ENCODE peak calls at places on chromosomes 1 and 21, in four cellular contexts. K is GM23338, X is tibial nerve, E is adrenal gland. O is an unnamed sample. For H3K27me3, the result is how much of the 10 kb centered on the place peaks cover.

GRCh38 chr1:29349871-29350491 is 113.7 kb downstream of the PTPRU start:
- DNase-seq in X (no peak), K (no peak), E (no peak), O (no peak)

GRCh38 chr21:38945536-38946245 is 140.0 kb downstream of the ETS2 start:
- DNase-seq in K (peak), X (no peak), E (no peak), O (no peak)

GRCh38 chr1:154808909-154809262 is 61.2 kb downstream of the KCNN3 start:
- DNase-seq in X (no peak), E (peak), K (no peak), O (no peak)

GRCh38 chr21:37555672-37556261 is 189.2 kb downstream of the DYRK1A start:
- DNase-seq in K (no peak), E (peak), X (no peak), O (no peak)

GRCh38 chr21:37032877-37033471 is 26.5 kb downstream of the RIPPLY3 start:
- DNase-seq in K (no peak), X (no peak), E (peak), O (no peak)

GRCh38 chr1:207807395-207808321 is 55.8 kb downstream of the CD46 start:
- DNase-seq in X (no peak), E (no peak), K (no peak), O (peak)

GRCh38 chr1:154912755-154913154 is 23.8 kb downstream of the PMVK start:
- DNase-seq in X (no peak), K (no peak), E (no peak), O (no peak)

GRCh38 chr1:113980120-113980519 is 846 bp downstream of the OLFML3 start:
- DNase-seq in E (no peak), K (no peak), X (peak), O (no peak)

GRCh38 chr1:54229281-54229891 is 29.4 kb downstream of the MRPL37 start:
- DNase-seq in K (no peak), E (peak), X (no peak), O (no peak)

GRCh38 chr1:186894415-186894814 is 65.7 kb downstream of the PLA2G4A start:
- DNase-seq in X (no peak), K (no peak), E (no peak), O (no peak)

GRCh38 chr1:185720633-185721272 is 13.4 kb upstream of the HMCN1 start:
- DNase-seq in K (peak), E (no peak), X (no peak), O (no peak)

GRCh38 chr21:37380349-37381323 is 14.1 kb downstream of the DYRK1A start:
- DNase-seq in K (peak), X (no peak), E (peak), O (no peak)

GRCh38 chr1:223609961-223610360 is 55.5 kb downstream of the CAPN8 start:
- DNase-seq in E (no peak), X (no peak), K (no peak), O (no peak)

GRCh38 chr1:189033171-189033570 is 1444.5 kb downstream of the BRINP3 start:
- DNase-seq in X (no peak), K (no peak), E (no peak), O (no peak)

GRCh38 chr21:14213164-14213563 is 2.4 kb upstream of the LIPI start:
- DNase-seq in E (no peak), X (no peak), K (no peak), O (no peak)

GRCh38 chr21:19683492-19683891 is 1279.9 kb upstream of the TMPRSS15 start:
- DNase-seq in K (no peak), X (no peak), E (no peak), O (no peak)

GRCh38 chr21:33047231-33047630 is 21.5 kb downstream of the OLIG2 start:
- DNase-seq in K (no peak), E (peak), X (no peak), O (no peak)

GRCh38 chr1:166185526-166185925 is 18.7 kb upstream of the FAM78B start:
- DNase-seq in K (no peak), X (no peak), E (no peak), O (no peak)

GRCh38 chr1:246142320-246142893 is 364.7 kb downstream of the SMYD3 start:
- DNase-seq in K (no peak), E (no peak), X (no peak), O (no peak)

GRCh38 chr1:48674641-48675040 is 102.0 kb downstream of the BEND5 start:
- DNase-seq in X (no peak), E (no peak), K (no peak), O (no peak)

GRCh38 chr1:228823200-228823599 is 87.9 kb downstream of the RHOU start:
- DNase-seq in X (no peak), K (no peak), E (no peak), O (no peak)

GRCh38 chr1:103108525-103109150 is 316 bp upstream of the COL11A1 start:
- DNase-seq in X (no peak), E (peak), K (peak), O (no peak)

GRCh38 chr1:6280761-6281451 is 20.0 kb upstream of the GPR153 start:
- DNase-seq in E (peak), X (no peak), K (peak), O (no peak)

GRCh38 chr1:90899263-90899662 is 122.6 kb downstream of the ZNF644 start:
- DNase-seq in E (no peak), X (no peak), K (no peak), O (no peak)

GRCh38 chr21:32021319-32022027 is 148.7 kb downstream of the HUNK start:
- DNase-seq in X (no peak), K (no peak), E (no peak), O (no peak)

GRCh38 chr1:37919277-37919676 is 27.6 kb downstream of the INPP5B start:
- DNase-seq in E (no peak), X (no peak), K (peak), O (peak)

GRCh38 chr1:147099192-147099591 is 73.1 kb downstream of the PRKAB2 start:
- DNase-seq in K (no peak), E (no peak), X (no peak), O (no peak)

GRCh38 chr1:99996951-99997350 is 27.2 kb downstream of the SLC35A3 start:
- DNase-seq in X (no peak), E (no peak), K (no peak), O (no peak)

GRCh38 chr1:93591291-93591832 is 90.3 kb downstream of the BCAR3 start:
- DNase-seq in X (no peak), E (no peak), K (no peak), O (no peak)

GRCh38 chr21:15007716-15008296 is 57.0 kb downstream of the NRIP1 start:
- DNase-seq in K (no peak), E (no peak), X (no peak), O (no peak)

GRCh38 chr1:213983589-213984386 is 4.0 kb upstream of the PROX1 start:
- DNase-seq in X (no peak), E (no peak), K (peak), O (no peak)

GRCh38 chr21:37119421-37120218 is 46.6 kb downstream of the TTC3 start:
- DNase-seq in E (no peak), X (no peak), K (peak), O (no peak)

GRCh38 chr1:229621663-229622062 is 4.3 kb downstream of the TAF5L start:
- DNase-seq in K (no peak), X (no peak), E (no peak), O (no peak)

GRCh38 chr1:47580451-47580980 is 142.7 kb downstream of the FOXD2 start:
- DNase-seq in E (peak), X (no peak), K (no peak), O (no peak)
- H3K27me3 ChIP-seq in E (under half), X (under half), K (under half), O (under half)

GRCh38 chr1:204335085-204335484 is 24.6 kb downstream of the PLEKHA6 start:
- DNase-seq in X (no peak), E (no peak), K (no peak), O (no peak)
- H3K27me3 ChIP-seq in X (under half), E (under half), K (under half), O (under half)

GRCh38 chr1:202671388-202671787 is 38.9 kb downstream of the SYT2 start:
- DNase-seq in X (no peak), K (no peak), E (peak), O (peak)
- H3K27me3 ChIP-seq in X (under half), K (under half), E (under half), O (under half)

GRCh38 chr1:34478460-34479076 is 276.3 kb upstream of the GJB5 start:
- DNase-seq in X (no peak), K (peak), E (no peak), O (no peak)
- H3K27me3 ChIP-seq in X (under half), K (under half), E (under half), O (under half)